ENCODE peak calls at places on chromosomes 12 and 14, in ten cellular contexts. C is ovary, Y is GM23338, O is endothelial cell, J is mucosa of descending colon, T is hepatocyte, R is brain microvascular endothelial cell, B is cardiac fibroblast, A is osteocyte, G is tibial artery. V is an unnamed sample.

GRCh38 chr12:14843425-14843887 is at the start of gene ART4:
- DNase-seq in C (no peak), Y (no peak), O (peak; percentile 5), J (no peak), T (no peak), R (no peak), B (peak; percentile 73), A (no peak), G (no peak), V (no peak)

GRCh38 chr12:6367065-6367968 is 8.0 kb downstream of the SCNN1A start:
- DNase-seq in C (no peak), Y (no peak), O (no peak), J (peak; percentile 25), T (no peak), R (no peak), B (peak; percentile 68), A (no peak), G (no peak), V (peak; percentile 80)

GRCh38 chr14:73223049-73223448 is 14.3 kb upstream of the PAPLN start:
- DNase-seq in C (no peak), Y (no peak), O (no peak), J (no peak), T (no peak), R (no peak), B (peak; percentile 54), A (no peak), G (no peak), V (no peak)

GRCh38 chr12:91111366-91112321 is at the start of gene LUM:
- DNase-seq in C (peak; percentile 44), Y (peak; percentile 22), O (no peak), J (no peak), T (peak; percentile 71), R (peak; percentile 75), B (peak; percentile 64), A (no peak), G (no peak), V (no peak)

GRCh38 chr12:79555006-79555925 is 135.5 kb downstream of the PAWR start:
- DNase-seq in C (no peak), Y (peak; percentile 44), O (no peak), J (no peak), T (peak; percentile 64), R (peak; percentile 52), B (peak; percentile 86), A (no peak), G (no peak), V (no peak)

GRCh38 chr12:70603044-70603443 is 34.2 kb downstream of the PTPRB start:
- DNase-seq in C (no peak), Y (no peak), O (no peak), J (no peak), T (no peak), R (no peak), B (no peak), A (no peak), G (no peak), V (no peak)

GRCh38 chr12:39966251-39966650 is 139.6 kb downstream of the SLC2A13 start:
- DNase-seq in C (no peak), Y (no peak), O (no peak), J (no peak), T (no peak), R (no peak), B (no peak), A (no peak), G (no peak), V (no peak)

GRCh38 chr12:48422060-48422459 is 50.3 kb upstream of the ANP32D start:
- DNase-seq in C (no peak), Y (no peak), O (no peak), J (no peak), T (no peak), R (peak; percentile 19), B (peak; percentile 23), A (no peak), G (no peak), V (no peak)

GRCh38 chr12:130529781-130530180 is 186.3 kb downstream of the RIMBP2 start:
- DNase-seq in C (no peak), Y (no peak), O (no peak), J (no peak), T (no peak), R (no peak), B (no peak), A (no peak), G (no peak), V (no peak)

GRCh38 chr12:91910871-91911388 is 234.7 kb downstream of the BTG1 start:
- DNase-seq in C (no peak), Y (peak; percentile 3), O (no peak), J (no peak), T (no peak), R (no peak), B (no peak), A (no peak), G (no peak), V (no peak)

GRCh38 chr12:43278268-43278832 is 273.7 kb downstream of the ADAMTS20 start:
- DNase-seq in C (no peak), Y (no peak), O (no peak), J (no peak), T (peak; percentile 27), R (no peak), B (no peak), A (no peak), G (no peak), V (peak; percentile 44)

GRCh38 chr12:105355752-105356151 is 25.3 kb downstream of the C12orf75 start:
- DNase-seq in C (no peak), Y (no peak), O (no peak), J (no peak), T (no peak), R (peak; percentile 21), B (peak; percentile 55), A (no peak), G (no peak), V (no peak)

GRCh38 chr12:122860854-122861585 is 25.8 kb downstream of the HIP1R start:
- DNase-seq in C (no peak), Y (no peak), O (no peak), J (peak; percentile 40), T (no peak), R (no peak), B (no peak), A (no peak), G (peak; percentile 65), V (no peak)

GRCh38 chr12:61757831-61758505 is 502.2 kb upstream of the USP15 start:
- DNase-seq in C (no peak), Y (no peak), O (no peak), J (no peak), T (no peak), R (peak; percentile 13), B (no peak), A (no peak), G (no peak), V (no peak)

GRCh38 chr12:694734-695503 is 31.7 kb upstream of the NINJ2 start:
- DNase-seq in C (no peak), Y (no peak), O (no peak), J (no peak), T (no peak), R (no peak), B (peak; percentile 19), A (no peak), G (no peak), V (no peak)

GRCh38 chr12:34292736-34293625 is 270.7 kb downstream of the ALG10 start:
- DNase-seq in C (peak; percentile 15), Y (peak; percentile 33), O (no peak), J (peak; percentile 10), T (no peak), R (no peak), B (no peak), A (no peak), G (peak; percentile 47), V (no peak)

GRCh38 chr14:96261772-96262485 is 5.9 kb downstream of the BDKRB1 start:
- DNase-seq in C (no peak), Y (no peak), O (no peak), J (no peak), T (no peak), R (no peak), B (no peak), A (no peak), G (no peak), V (no peak)
- TF ChIP-seq CTCF in C (no peak), Y (no peak), O (no peak), J (no peak), T (no peak), R (no peak), B (no peak), A (no peak), G (no peak), V (no peak)

DNA sequence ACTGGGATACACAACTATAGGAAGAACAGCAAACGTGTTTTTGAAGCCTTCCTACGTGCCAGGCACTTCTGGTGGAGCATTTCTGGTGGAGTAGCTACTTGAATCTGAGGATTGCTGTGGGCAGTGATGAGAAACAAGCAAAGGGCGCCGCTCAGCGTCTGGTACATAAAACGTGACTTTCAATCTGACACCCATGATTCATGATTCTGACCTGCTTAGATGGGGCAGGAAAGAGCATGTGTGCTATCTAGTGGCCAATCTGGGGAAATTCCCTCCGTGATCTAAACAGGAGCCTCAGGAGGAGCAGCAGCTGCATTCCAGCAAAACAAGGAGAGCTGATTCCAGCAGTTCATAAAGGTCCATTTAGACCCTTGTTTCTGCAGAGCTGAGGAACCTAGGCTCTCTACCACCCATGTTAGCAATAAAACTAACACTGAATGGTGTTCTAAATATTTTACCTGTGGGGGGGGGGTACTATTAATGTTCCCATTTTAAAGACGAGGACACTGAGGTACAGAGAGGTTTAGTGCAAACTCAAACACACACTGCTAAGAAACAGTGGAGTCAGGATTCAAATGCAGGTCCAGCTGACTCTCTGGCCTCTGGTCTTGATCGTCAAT is 37.8 kb downstream of the PAH start:
- DNase-seq in C (peak; percentile 65), Y (peak; percentile 90), O (peak; percentile 18), J (no peak), T (peak; percentile 82), R (peak; percentile 31), B (peak; percentile 6), A (no peak), G (peak; percentile 72), V (peak; percentile 45)
- TF ChIP-seq CTCF in C (no peak), Y (peak; percentile 70), O (no peak), J (no peak), T (peak; percentile 63), R (peak; percentile 25), B (no peak), A (peak; percentile 27), G (peak; percentile 19), V (peak; percentile 62)

GRCh38 chr12:95549392-95550084 is 1.7 kb downstream of the USP44 start:
- DNase-seq in C (no peak), Y (peak; percentile 73), O (no peak), J (peak; percentile 37), T (no peak), R (no peak), B (no peak), A (no peak), G (no peak), V (no peak)
- TF ChIP-seq CTCF in C (no peak), Y (no peak), O (no peak), J (no peak), T (no peak), R (no peak), B (no peak), A (no peak), G (no peak), V (no peak)

GRCh38 chr14:91354979-91355685 is 62.5 kb downstream of the CCDC88C start:
- DNase-seq in C (no peak), Y (peak; percentile 82), O (peak; percentile 71), J (peak; percentile 76), T (no peak), R (no peak), B (no peak), A (no peak), G (no peak), V (peak; percentile 62)
- TF ChIP-seq CTCF in C (no peak), Y (peak; percentile 63), O (peak; percentile 69), J (peak; percentile 44), T (peak; percentile 14), R (peak; percentile 55), B (peak; percentile 23), A (no peak), G (no peak), V (peak; percentile 41)